ENCODE peak calls at places on chromosome 20, in four cellular contexts. One of them, this sample, is unnamed.

GRCh38 chr20:18058661-18059467 is 1.1 kb upstream of the OVOL2 start:
- DNase-seq in NCI-H774: peak; percentile 69
- DNase-seq in osteocyte: no peak
- DNase-seq in T-helper 1 cell: no peak
- DNase-seq in this sample: peak; percentile 91

GRCh38 chr20:50427740-50428462 is 82.3 kb upstream of the PTPN1 start:
- DNase-seq in NCI-H774: no peak
- DNase-seq in osteocyte: no peak
- DNase-seq in T-helper 1 cell: no peak
- DNase-seq in this sample: no peak

GRCh38 chr20:63182425-63182824 is 33.5 kb downstream of the YTHDF1 start:
- DNase-seq in NCI-H774: no peak
- DNase-seq in osteocyte: no peak
- DNase-seq in T-helper 1 cell: no peak
- DNase-seq in this sample: no peak

GRCh38 chr20:38704136-38704535 is 20.1 kb upstream of the SLC32A1 start:
- DNase-seq in NCI-H774: no peak
- DNase-seq in osteocyte: no peak
- DNase-seq in T-helper 1 cell: no peak
- DNase-seq in this sample: no peak

GRCh38 chr20:5145365-5146301 is 18.8 kb downstream of the CDS2 start:
- DNase-seq in NCI-H774: no peak
- DNase-seq in osteocyte: no peak
- DNase-seq in T-helper 1 cell: no peak
- DNase-seq in this sample: no peak

GRCh38 chr20:42020316-42020715 is 402.1 kb upstream of the CHD6 start:
- DNase-seq in NCI-H774: no peak
- DNase-seq in osteocyte: no peak
- DNase-seq in T-helper 1 cell: no peak
- DNase-seq in this sample: no peak

GRCh38 chr20:57214427-57214826 is 52.0 kb downstream of the BMP7 start:
- DNase-seq in NCI-H774: no peak
- DNase-seq in osteocyte: no peak
- DNase-seq in T-helper 1 cell: no peak
- DNase-seq in this sample: no peak

GRCh38 chr20:3802524-3803239 is 6.6 kb downstream of the CDC25B start:
- DNase-seq in NCI-H774: no peak
- DNase-seq in osteocyte: no peak
- DNase-seq in T-helper 1 cell: no peak
- DNase-seq in this sample: no peak

GRCh38 chr20:3923818-3924217 is 34.6 kb downstream of the PANK2 start:
- DNase-seq in NCI-H774: no peak
- DNase-seq in osteocyte: no peak
- DNase-seq in T-helper 1 cell: no peak
- DNase-seq in this sample: no peak

GRCh38 chr20:46652699-46653098 is 1.4 kb upstream of the SLC13A3 start:
- DNase-seq in NCI-H774: no peak
- DNase-seq in osteocyte: no peak
- DNase-seq in T-helper 1 cell: no peak
- DNase-seq in this sample: no peak

GRCh38 chr20:11316244-11316643 is 601.4 kb upstream of the BTBD3 start:
- DNase-seq in NCI-H774: no peak
- DNase-seq in osteocyte: no peak
- DNase-seq in T-helper 1 cell: no peak
- DNase-seq in this sample: no peak

GRCh38 chr20:32365560-32365959 is 7.4 kb downstream of the ASXL1 start:
- DNase-seq in NCI-H774: no peak
- DNase-seq in osteocyte: no peak
- DNase-seq in T-helper 1 cell: no peak
- DNase-seq in this sample: no peak

GRCh38 chr20:760751-761417 is 7.4 kb downstream of the SLC52A3 start:
- DNase-seq in NCI-H774: no peak
- DNase-seq in osteocyte: no peak
- DNase-seq in T-helper 1 cell: no peak
- DNase-seq in this sample: no peak

GRCh38 chr20:21569586-21569985 is 55.7 kb upstream of the NKX2-2 start:
- DNase-seq in NCI-H774: no peak
- DNase-seq in osteocyte: no peak
- DNase-seq in T-helper 1 cell: no peak
- DNase-seq in this sample: no peak

GRCh38 chr20:44271915-44272663 is 25.0 kb downstream of the GDAP1L1 start:
- DNase-seq in NCI-H774: no peak
- DNase-seq in osteocyte: no peak
- DNase-seq in T-helper 1 cell: no peak
- DNase-seq in this sample: no peak

GRCh38 chr20:59813126-59813947 is 120.1 kb downstream of the SYCP2 start:
- DNase-seq in NCI-H774: no peak
- DNase-seq in osteocyte: peak; percentile 76
- DNase-seq in T-helper 1 cell: no peak
- DNase-seq in this sample: no peak

GRCh38 chr20:44664127-44664526 is 12.6 kb upstream of the ADA start:
- DNase-seq in NCI-H774: no peak
- DNase-seq in osteocyte: no peak
- DNase-seq in T-helper 1 cell: no peak
- DNase-seq in this sample: no peak

GRCh38 chr20:11995750-11996567 is 78.3 kb downstream of the BTBD3 start:
- DNase-seq in NCI-H774: no peak
- DNase-seq in osteocyte: no peak
- DNase-seq in T-helper 1 cell: no peak
- DNase-seq in this sample: no peak

GRCh38 chr20:62839816-62840215 is 21.8 kb downstream of the TCFL5 start:
- DNase-seq in NCI-H774: no peak
- DNase-seq in osteocyte: no peak
- DNase-seq in T-helper 1 cell: no peak
- DNase-seq in this sample: no peak

GRCh38 chr20:8933391-8933807 is 135.5 kb upstream of the PLCB4 start:
- DNase-seq in NCI-H774: no peak
- DNase-seq in osteocyte: no peak
- DNase-seq in T-helper 1 cell: no peak
- DNase-seq in this sample: no peak

GRCh38 chr20:53738039-53738944 is 144.7 kb upstream of the ZNF217 start:
- DNase-seq in NCI-H774: peak; percentile 11
- DNase-seq in osteocyte: no peak
- DNase-seq in T-helper 1 cell: no peak
- DNase-seq in this sample: peak; percentile 88

GRCh38 chr20:15867899-15868298 is 705.3 kb downstream of the KIF16B start:
- DNase-seq in NCI-H774: no peak
- DNase-seq in osteocyte: no peak
- DNase-seq in T-helper 1 cell: no peak
- DNase-seq in this sample: no peak

GRCh38 chr20:45305262-45305661 is 1.4 kb upstream of the RBPJL start:
- DNase-seq in NCI-H774: no peak
- DNase-seq in osteocyte: no peak
- DNase-seq in T-helper 1 cell: no peak
- DNase-seq in this sample: no peak

GRCh38 chr20:56540415-56540814 is 7.4 kb downstream of the FAM209B start:
- DNase-seq in NCI-H774: no peak
- DNase-seq in osteocyte: no peak
- DNase-seq in T-helper 1 cell: no peak
- DNase-seq in this sample: no peak

GRCh38 chr20:44714701-44715494 is at the start of gene CCN5:
- DNase-seq in NCI-H774: no peak
- DNase-seq in osteocyte: no peak
- DNase-seq in T-helper 1 cell: no peak
- DNase-seq in this sample: peak; percentile 67

GRCh38 chr20:38617011-38617829 is 15.6 kb downstream of the ARHGAP40 start:
- DNase-seq in NCI-H774: no peak
- DNase-seq in osteocyte: no peak
- DNase-seq in T-helper 1 cell: no peak
- DNase-seq in this sample: no peak